ENCODE peak calls at places on chromosome X, in four cellular contexts. One of them, this sample, is unnamed.

GRCh38 chrX:4550018-4550417 is 836.6 kb upstream of the PRKX start:
- DNase-seq in H1: no peak
- DNase-seq in HepG2: no peak
- DNase-seq in K562: no peak
- DNase-seq in this sample: no peak

GRCh38 chrX:147899715-147900114 is 12.0 kb upstream of the FMR1 start:
- DNase-seq in H1: no peak
- DNase-seq in K562: no peak
- DNase-seq in HepG2: no peak
- DNase-seq in this sample: no peak

GRCh38 chrX:148500428-148501120 is at the start of gene AFF2:
- DNase-seq in H1: no peak
- DNase-seq in HepG2: no peak
- DNase-seq in K562: no peak
- DNase-seq in this sample: peak

GRCh38 chrX:85244411-85245210 is 820 bp downstream of the ZNF711 start:
- DNase-seq in K562: peak
- DNase-seq in H1: no peak
- DNase-seq in HepG2: no peak
- DNase-seq in this sample: peak

GRCh38 chrX:45935408-45935807 is 609.8 kb downstream of the ZNF674 start:
- DNase-seq in K562: no peak
- DNase-seq in H1: no peak
- DNase-seq in HepG2: no peak
- DNase-seq in this sample: no peak

GRCh38 chrX:153817291-153817690 is 13.1 kb downstream of the PDZD4 start:
- DNase-seq in HepG2: no peak
- DNase-seq in K562: no peak
- DNase-seq in H1: no peak
- DNase-seq in this sample: no peak

GRCh38 chrX:120305531-120306145 is 5.6 kb downstream of the TMEM255A start:
- DNase-seq in HepG2: no peak
- DNase-seq in H1: no peak
- DNase-seq in K562: no peak
- DNase-seq in this sample: no peak

GRCh38 chrX:100980608-100981497 is 11.3 kb downstream of the ARL13A start:
- DNase-seq in HepG2: peak
- DNase-seq in K562: no peak
- DNase-seq in H1: no peak
- DNase-seq in this sample: peak

GRCh38 chrX:69503835-69504625 is at the start of gene NALF2:
- DNase-seq in H1: no peak
- DNase-seq in HepG2: peak
- DNase-seq in K562: peak
- DNase-seq in this sample: peak

GRCh38 chrX:9153299-9153698 is 119.4 kb upstream of the FAM9B start:
- DNase-seq in H1: no peak
- DNase-seq in K562: no peak
- DNase-seq in HepG2: no peak
- DNase-seq in this sample: peak

GRCh38 chrX:107985032-107985431 is 2.9 kb upstream of the TEX13B start:
- DNase-seq in HepG2: no peak
- DNase-seq in H1: no peak
- DNase-seq in K562: no peak
- DNase-seq in this sample: no peak

GRCh38 chrX:53321216-53321942 is 40.0 kb upstream of the IQSEC2 start:
- DNase-seq in K562: peak
- DNase-seq in H1: no peak
- DNase-seq in HepG2: no peak
- DNase-seq in this sample: no peak

GRCh38 chrX:96389314-96390048 is 295.2 kb upstream of the DIAPH2 start:
- DNase-seq in HepG2: no peak
- DNase-seq in H1: no peak
- DNase-seq in K562: no peak
- DNase-seq in this sample: no peak

GRCh38 chrX:103758555-103758954 is 18.1 kb upstream of the PLP1 start:
- DNase-seq in K562: no peak
- DNase-seq in HepG2: no peak
- DNase-seq in H1: no peak
- DNase-seq in this sample: no peak

GRCh38 chrX:65750674-65751469 is 83.4 kb downstream of the MSN start:
- DNase-seq in HepG2: no peak
- DNase-seq in H1: no peak
- DNase-seq in K562: no peak
- DNase-seq in this sample: no peak

GRCh38 chrX:107834273-107835201 is 8.9 kb downstream of the MID2 start:
- DNase-seq in H1: no peak
- DNase-seq in HepG2: no peak
- DNase-seq in K562: no peak
- DNase-seq in this sample: no peak

GRCh38 chrX:140733766-140734342 is 24.3 kb downstream of the LINC00632 start:
- DNase-seq in HepG2: peak
- DNase-seq in K562: peak
- DNase-seq in H1: no peak
- DNase-seq in this sample: peak

GRCh38 chrX:21657318-21658151 is 595 bp downstream of the KLHL34 start:
- DNase-seq in H1: no peak
- DNase-seq in HepG2: no peak
- DNase-seq in K562: no peak
- DNase-seq in this sample: no peak

GRCh38 chrX:97057349-97057909 is 173.7 kb downstream of the RPA4 start:
- DNase-seq in H1: no peak
- DNase-seq in HepG2: no peak
- DNase-seq in K562: no peak
- DNase-seq in this sample: peak

GRCh38 chrX:57596109-57596870 is 4.5 kb downstream of the ZXDB start:
- DNase-seq in HepG2: peak
- DNase-seq in H1: no peak
- DNase-seq in K562: no peak
- DNase-seq in this sample: peak

DNA sequence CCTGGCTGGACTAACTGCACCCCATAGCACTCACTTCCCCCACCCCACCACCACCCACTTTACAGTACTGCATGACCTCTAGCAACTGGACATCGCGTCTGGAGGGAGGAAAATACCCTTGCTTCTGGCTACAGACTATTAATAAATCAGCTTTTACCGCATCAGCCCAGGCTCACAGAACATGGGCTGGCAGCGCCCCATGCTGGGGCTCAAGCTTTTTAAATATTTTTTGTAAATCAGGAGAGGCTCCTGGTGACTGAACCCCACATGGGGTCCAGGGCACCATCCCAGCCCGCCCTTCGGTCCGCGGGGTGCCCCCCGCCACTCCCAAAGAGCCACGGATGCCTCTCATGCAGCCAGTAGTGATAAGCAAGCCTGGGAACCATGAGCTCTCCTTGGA is 2.7 kb downstream of the HS6ST2 start:
- DNase-seq in K562: no peak
- DNase-seq in H1: no peak
- DNase-seq in HepG2: no peak
- DNase-seq in this sample: no peak
- TF ChIP-seq CTCF in K562: no peak
- TF ChIP-seq CTCF in H1: no peak
- TF ChIP-seq CTCF in HepG2: no peak
- TF ChIP-seq CTCF in this sample: no peak

GRCh38 chrX:20066968-20067708 is 49.6 kb downstream of the MAP7D2 start:
- DNase-seq in H1: no peak
- DNase-seq in K562: peak
- DNase-seq in HepG2: peak
- DNase-seq in this sample: peak

GRCh38 chrX:20071511-20072079 is 45.1 kb downstream of the MAP7D2 start:
- DNase-seq in H1: no peak
- DNase-seq in K562: no peak
- DNase-seq in HepG2: peak
- DNase-seq in this sample: no peak

GRCh38 chrX:20063153-20063552 is 53.6 kb downstream of the MAP7D2 start:
- DNase-seq in H1: no peak
- DNase-seq in HepG2: no peak
- DNase-seq in K562: no peak
- DNase-seq in this sample: no peak

GRCh38 chrX:20063716-20064351 is 52.9 kb downstream of the MAP7D2 start:
- DNase-seq in HepG2: no peak
- DNase-seq in K562: peak
- DNase-seq in H1: no peak
- DNase-seq in this sample: no peak

GRCh38 chrX:20067709-20068315 is 48.9 kb downstream of the MAP7D2 start:
- DNase-seq in K562: no peak
- DNase-seq in H1: no peak
- DNase-seq in HepG2: no peak
- DNase-seq in this sample: peak
- TF ChIP-seq JUN in K562: no peak
- TF ChIP-seq JUN in H1: no peak
- TF ChIP-seq JUN in HepG2: no peak
- TF ChIP-seq JUN in this sample: no peak

GRCh38 chrX:74551934-74552333 is 62.5 kb downstream of the RLIM start:
- DNase-seq in K562: no peak
- DNase-seq in H1: no peak
- DNase-seq in HepG2: no peak
- DNase-seq in this sample: no peak
- H2AFZ ChIP-seq in K562: no peak
- H2AFZ ChIP-seq in H1: no peak
- H2AFZ ChIP-seq in HepG2: no peak
- H2AFZ ChIP-seq in this sample: no peak

GRCh38 chrX:84187501-84188319 is at the start of gene RPS6KA6:
- DNase-seq in HepG2: no peak
- DNase-seq in K562: no peak
- DNase-seq in H1: no peak
- DNase-seq in this sample: peak

GRCh38 chrX:84188320-84188834 is 378 bp upstream of the RPS6KA6 start:
- DNase-seq in H1: peak
- DNase-seq in K562: no peak
- DNase-seq in HepG2: no peak
- DNase-seq in this sample: peak

GRCh38 chrX:84182521-84182920 is 5.5 kb downstream of the RPS6KA6 start:
- DNase-seq in H1: no peak
- DNase-seq in HepG2: no peak
- DNase-seq in K562: no peak
- DNase-seq in this sample: no peak

GRCh38 chrX:84189125-84189524 is 1.1 kb upstream of the RPS6KA6 start:
- DNase-seq in HepG2: no peak
- DNase-seq in K562: no peak
- DNase-seq in H1: no peak
- DNase-seq in this sample: no peak

DNA sequence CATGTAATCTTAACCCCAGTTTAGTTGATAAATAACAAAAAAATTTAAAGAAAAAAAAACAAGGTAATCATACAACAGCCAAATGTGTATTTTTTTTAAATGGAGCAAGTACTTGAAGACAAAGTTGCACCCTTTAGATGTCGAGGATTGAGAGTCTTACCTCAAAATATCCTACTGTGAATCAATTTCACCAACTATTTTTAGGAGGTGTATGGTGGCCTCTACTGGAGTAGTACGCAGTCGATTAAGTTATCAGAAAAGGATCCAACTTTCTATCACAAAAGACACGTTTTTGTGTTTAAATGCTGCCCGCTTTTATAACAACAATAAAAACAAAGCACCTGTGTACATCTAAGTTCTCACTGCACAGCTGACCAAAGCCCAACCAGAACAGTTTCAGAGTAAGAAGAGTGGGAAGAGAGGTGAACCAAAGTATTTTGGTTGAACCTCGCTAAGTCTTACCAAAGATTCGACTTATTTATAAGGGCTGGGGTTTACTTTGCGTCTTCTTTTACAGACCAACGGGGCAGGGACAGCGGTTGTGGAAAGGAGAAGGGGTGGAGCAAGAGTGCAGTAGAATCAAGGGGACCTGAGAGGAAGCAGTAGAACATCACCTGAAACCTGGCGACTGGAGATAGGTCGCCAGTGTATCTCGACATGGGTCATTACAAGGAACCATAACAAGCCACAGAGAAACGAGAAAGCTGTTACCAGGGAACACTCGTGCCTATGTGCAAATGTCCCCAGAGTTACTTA is 1.2 kb downstream of the RPS6KA6 start:
- DNase-seq in K562: no peak
- DNase-seq in HepG2: no peak
- DNase-seq in H1: no peak
- DNase-seq in this sample: peak
- TF ChIP-seq CTCF in K562: no peak
- TF ChIP-seq CTCF in HepG2: no peak
- TF ChIP-seq CTCF in H1: no peak
- TF ChIP-seq CTCF in this sample: no peak

This sample was measured in endothelial cell of umbilical vein.